ENCODE peak calls at places on chromosomes 11 and 22, in five cellular contexts. U is hepatocyte, V is tibial artery, T is left ventricle myocardium inferior, L is heart right ventricle. F is an unnamed sample. For H3K4me1, the result is how much of the 10 kb centered on the place peaks cover.

GRCh38 chr22:49243335-49243734 is 584.3 kb downstream of the BRD1 start:
- DNase-seq in U (no peak), L (no peak), V (no peak), T (no peak), F (no peak)

GRCh38 chr22:46469701-46470100 is 67.7 kb downstream of the CELSR1 start:
- DNase-seq in T (no peak), U (no peak), V (no peak), L (no peak), F (no peak)

GRCh38 chr11:106961518-106961917 is 56.8 kb downstream of the GUCY1A2 start:
- DNase-seq in L (no peak), V (no peak), U (no peak), T (no peak), F (peak)

GRCh38 chr11:16093889-16094653 is 262.3 kb downstream of the SOX6 start:
- DNase-seq in U (no peak), L (no peak), T (no peak), V (no peak), F (no peak)

GRCh38 chr11:13216019-13217006 is 61.3 kb upstream of the BMAL1 start:
- DNase-seq in V (no peak), T (no peak), U (peak), L (no peak), F (peak)

GRCh38 chr22:46652930-46653331 is 32.7 kb downstream of the GRAMD4 start:
- DNase-seq in L (peak), U (peak), V (no peak), T (peak), F (no peak)

GRCh38 chr22:41417622-41418390 is 28.8 kb downstream of the TOB2 start:
- DNase-seq in L (peak), T (peak), U (no peak), V (peak), F (no peak)

GRCh38 chr22:33013051-33013450 is 45.1 kb downstream of the SYN3 start:
- DNase-seq in V (no peak), L (no peak), T (no peak), U (no peak), F (no peak)

GRCh38 chr11:77094841-77095365 is 7.7 kb upstream of the OMP start:
- DNase-seq in V (no peak), L (no peak), T (no peak), U (no peak), F (no peak)

GRCh38 chr22:42296381-42296853 is 26.0 kb upstream of the TCF20 start:
- DNase-seq in V (no peak), T (peak), L (peak), U (peak), F (no peak)

GRCh38 chr11:80031014-80031565 is 590.3 kb upstream of the TENM4 start:
- DNase-seq in T (no peak), L (no peak), U (no peak), V (no peak), F (no peak)

GRCh38 chr11:46701078-46701654 is 335 bp downstream of the ZNF408 start:
- DNase-seq in V (no peak), L (no peak), U (no peak), T (no peak), F (no peak)

GRCh38 chr22:31872209-31872608 is 72.1 kb upstream of the YWHAH start:
- DNase-seq in U (no peak), T (no peak), L (no peak), V (no peak), F (no peak)

GRCh38 chr22:38239101-38239761 is 33.6 kb downstream of the TMEM184B start:
- DNase-seq in V (peak), U (peak), L (no peak), T (no peak), F (peak)

GRCh38 chr22:17159504-17159951 is 451 bp upstream of the HDHD5 start:
- DNase-seq in U (peak), L (peak), V (peak), T (peak), F (peak)

GRCh38 chr11:121391914-121392313 is 60.2 kb upstream of the SORL1 start:
- DNase-seq in V (no peak), L (no peak), U (peak), T (no peak), F (peak)

GRCh38 chr11:97683733-97684132 is 1293.9 kb downstream of the JRKL start:
- DNase-seq in U (peak), V (no peak), L (no peak), T (no peak), F (peak)

GRCh38 chr11:32231909-32232493 is 141.1 kb downstream of the RCN1 start:
- DNase-seq in U (peak), V (no peak), L (no peak), T (no peak), F (no peak)

GRCh38 chr11:5690736-5691135 is 1.1 kb downstream of the TRIM22 start:
- DNase-seq in L (no peak), U (no peak), T (no peak), V (no peak), F (peak)

GRCh38 chr11:129726179-129726578 is 89.5 kb upstream of the TMEM45B start:
- DNase-seq in T (no peak), L (no peak), U (no peak), V (no peak), F (no peak)

GRCh38 chr22:30880847-30881246 is 87.7 kb downstream of the MORC2 start:
- DNase-seq in T (no peak), U (no peak), V (no peak), L (no peak), F (no peak)

GRCh38 chr11:7688238-7688826 is 15.0 kb upstream of the CYB5R2 start:
- DNase-seq in V (no peak), L (no peak), T (no peak), U (peak), F (no peak)

GRCh38 chr11:35214792-35215193 is 75.8 kb downstream of the CD44 start:
- DNase-seq in U (no peak), T (no peak), L (no peak), V (no peak), F (peak)

GRCh38 chr22:47808886-47809620 is 1046.6 kb downstream of the TBC1D22A start:
- DNase-seq in L (no peak), U (no peak), T (no peak), V (no peak), F (no peak)

GRCh38 chr11:131481317-131481716 is 110.9 kb downstream of the NTM start:
- DNase-seq in U (peak), V (no peak), L (no peak), T (no peak), F (no peak)

GRCh38 chr11:120001161-120002135 is 136.5 kb downstream of the TRIM29 start:
- DNase-seq in L (no peak), U (no peak), V (no peak), T (no peak), F (no peak)

GRCh38 chr11:8545698-8546366 is 48.2 kb downstream of the STK33 start:
- DNase-seq in L (no peak), T (no peak), U (no peak), V (no peak), F (no peak)

GRCh38 chr22:29032014-29032475 is 29.6 kb downstream of the C22orf31 start:
- DNase-seq in L (no peak), U (no peak), V (no peak), T (no peak), F (no peak)

GRCh38 chr22:47928626-47929025 is 1166.2 kb downstream of the TBC1D22A start:
- DNase-seq in T (no peak), L (no peak), V (no peak), U (no peak), F (no peak)

GRCh38 chr22:38131399-38131798 is 20.9 kb upstream of the BAIAP2L2 start:
- DNase-seq in T (no peak), L (no peak), V (no peak), U (no peak), F (no peak)

GRCh38 chr11:8719260-8720190 is 36.9 kb downstream of the RPL27A start:
- DNase-seq in L (peak), T (peak), V (peak), U (peak), F (peak)

GRCh38 chr22:44746836-44747519 is 5.4 kb upstream of the ARHGAP8 start:
- DNase-seq in L (no peak), T (no peak), V (no peak), U (peak), F (no peak)

GRCh38 chr11:65787649-65788622 is 1.1 kb downstream of the OVOL1 start:
- DNase-seq in L (no peak), U (peak), V (no peak), T (no peak), F (no peak)

GRCh38 chr11:86456075-86456939 is 81.6 kb downstream of the CCDC81 start:
- DNase-seq in L (peak), U (peak), V (peak), T (peak), F (peak)
- H3K4me1 ChIP-seq in L (under half), U (under half), V (under half), T (half or more), F (under half)

GRCh38 chr22:23279781-23280180 is 99.5 kb downstream of the BCR start:
- DNase-seq in U (no peak), T (no peak), L (no peak), V (no peak), F (peak)

GRCh38 chr22:23276656-23277582 is 96.6 kb downstream of the BCR start:
- DNase-seq in L (no peak), T (no peak), U (no peak), V (no peak), F (no peak)

GRCh38 chr22:23275751-23276150 is 95.4 kb downstream of the BCR start:
- DNase-seq in L (no peak), T (no peak), V (no peak), U (no peak), F (no peak)

GRCh38 chr22:23278883-23279675 is 98.8 kb downstream of the BCR start:
- DNase-seq in U (no peak), T (no peak), V (peak), L (peak), F (peak)

DNA sequence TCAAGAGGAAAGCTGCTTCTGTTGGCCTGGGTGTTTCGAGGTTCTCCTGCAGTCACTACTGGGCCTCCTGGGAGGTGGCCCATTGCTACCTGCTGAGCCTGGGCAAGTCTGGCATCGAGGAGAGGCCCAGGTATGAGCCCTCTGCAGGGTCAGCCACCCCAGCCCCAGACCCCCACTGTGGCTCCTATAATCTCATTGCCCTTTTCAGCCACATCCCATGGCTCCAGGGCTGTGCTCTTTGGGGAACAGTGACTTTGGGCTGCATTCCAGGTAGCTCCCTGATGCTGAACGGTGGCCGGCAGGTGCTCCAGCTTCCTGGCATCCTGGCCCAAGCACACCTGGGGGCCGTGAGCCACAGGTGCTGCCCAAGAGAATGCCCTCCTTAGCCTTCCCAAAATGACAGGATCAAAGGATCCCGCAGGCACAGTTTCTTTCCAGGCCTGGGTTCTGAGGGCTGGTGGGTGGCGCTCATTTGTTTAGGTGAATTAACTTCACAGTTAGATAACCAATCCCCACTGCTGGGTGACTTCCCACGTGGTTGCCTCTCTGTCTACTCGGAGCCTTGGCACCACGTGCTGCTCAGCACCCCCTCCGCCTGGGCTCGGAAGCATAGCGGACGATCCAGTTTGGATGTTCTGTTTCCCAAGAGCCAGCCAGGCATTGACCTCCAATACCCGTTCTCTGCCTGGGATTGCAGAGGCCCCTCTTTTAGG is 97.4 kb downstream of the BCR start:
- DNase-seq in U (no peak), T (no peak), V (no peak), L (no peak), F (no peak)
- H3K27ac ChIP-seq in U (no peak), T (no peak), V (peak), L (no peak), F (no peak)

DNA sequence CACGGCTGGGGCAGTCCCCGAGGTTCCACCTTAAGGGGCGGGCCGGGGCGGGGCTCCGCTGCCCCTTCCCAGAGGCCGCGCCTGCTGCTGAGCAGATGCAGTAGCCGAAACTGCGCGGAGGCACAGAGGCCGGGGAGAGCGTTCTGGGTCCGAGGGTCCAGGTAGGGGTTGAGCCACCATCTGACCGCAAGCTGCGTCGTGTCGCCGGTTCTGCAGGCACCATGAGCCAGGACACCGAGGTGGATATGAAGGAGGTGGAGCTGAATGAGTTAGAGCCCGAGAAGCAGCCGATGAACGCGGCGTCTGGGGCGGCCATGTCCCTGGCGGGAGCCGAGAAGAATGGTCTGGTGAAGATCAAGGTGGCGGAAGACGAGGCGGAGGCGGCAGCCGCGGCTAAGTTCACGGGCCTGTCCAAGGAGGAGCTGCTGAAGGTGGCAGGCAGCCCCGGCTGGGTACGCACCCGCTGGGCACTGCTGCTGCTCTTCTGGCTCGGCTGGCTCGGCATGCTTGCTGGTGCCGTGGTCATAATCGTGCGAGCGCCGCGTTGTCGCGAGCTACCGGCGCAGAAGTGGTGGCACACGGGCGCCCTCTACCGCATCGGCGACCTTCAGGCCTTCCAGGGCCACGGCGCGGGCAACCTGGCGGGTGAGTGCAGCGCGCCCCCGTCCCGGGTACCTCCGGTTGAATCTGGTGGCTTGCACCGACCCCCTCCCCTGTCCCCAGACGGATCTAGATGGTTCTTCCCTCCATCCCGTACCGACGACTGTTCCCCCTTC is at the start of gene SLC3A2:
- DNase-seq in L (peak), V (peak), T (peak), U (peak), F (peak)
- H3K4me1 ChIP-seq in L (under half), V (under half), T (half or more), U (under half), F (under half)

GRCh38 chr11:122724520-122724919 is 69.0 kb downstream of the UBASH3B start:
- DNase-seq in U (no peak), L (no peak), T (no peak), V (no peak), F (no peak)
- H3K27ac ChIP-seq in U (no peak), L (no peak), T (no peak), V (no peak), F (no peak)

DNA sequence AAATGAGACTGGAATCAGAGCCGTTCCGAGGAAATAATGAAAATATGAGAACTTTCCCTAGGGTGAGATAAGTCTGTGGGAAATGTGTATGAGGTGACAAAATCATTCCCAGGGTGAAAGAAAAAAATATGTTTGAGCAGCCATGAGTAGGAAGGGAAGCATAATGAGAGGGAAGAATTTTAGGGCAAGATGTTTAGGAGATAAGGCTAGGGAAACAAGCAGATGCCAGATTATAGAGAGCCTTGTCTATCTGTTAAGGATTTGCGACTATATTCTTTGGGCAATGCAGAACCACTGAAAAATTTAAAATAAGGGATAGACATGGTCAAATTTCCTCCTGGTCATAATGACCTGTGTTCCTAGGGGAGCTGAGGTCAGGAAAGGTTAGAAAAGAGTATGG is 54.4 kb downstream of the STIM1 start:
- DNase-seq in T (no peak), L (no peak), V (no peak), U (no peak), F (no peak)
- H3K4me1 ChIP-seq in T (under half), L (under half), V (under half), U (under half), F (under half)

GRCh38 chr11:57786436-57786835 is 24.8 kb downstream of the CTNND1 start:
- DNase-seq in T (no peak), L (no peak), U (no peak), V (no peak), F (no peak)

GRCh38 chr11:57785072-57785471 is 23.5 kb downstream of the CTNND1 start:
- DNase-seq in T (no peak), U (no peak), V (no peak), L (no peak), F (no peak)

GRCh38 chr11:57787920-57788716 is 26.5 kb downstream of the CTNND1 start:
- DNase-seq in L (no peak), T (no peak), U (no peak), V (no peak), F (peak)

GRCh38 chr11:57791321-57792059 is 29.9 kb downstream of the CTNND1 start:
- DNase-seq in U (no peak), T (no peak), L (no peak), V (no peak), F (no peak)

GRCh38 chr11:57787205-57787604 is 25.6 kb downstream of the CTNND1 start:
- DNase-seq in T (no peak), U (no peak), V (no peak), L (no peak), F (peak)
- H3K27ac ChIP-seq in T (peak), U (peak), V (no peak), L (no peak), F (peak)

GRCh38 chr22:50532353-50532700 is 2.5 kb upstream of the TYMP start:
- DNase-seq in L (peak), U (peak), T (no peak), V (no peak), F (no peak)
- H3K4me1 ChIP-seq in L (under half), U (under half), T (half or more), V (under half), F (under half)

DNA sequence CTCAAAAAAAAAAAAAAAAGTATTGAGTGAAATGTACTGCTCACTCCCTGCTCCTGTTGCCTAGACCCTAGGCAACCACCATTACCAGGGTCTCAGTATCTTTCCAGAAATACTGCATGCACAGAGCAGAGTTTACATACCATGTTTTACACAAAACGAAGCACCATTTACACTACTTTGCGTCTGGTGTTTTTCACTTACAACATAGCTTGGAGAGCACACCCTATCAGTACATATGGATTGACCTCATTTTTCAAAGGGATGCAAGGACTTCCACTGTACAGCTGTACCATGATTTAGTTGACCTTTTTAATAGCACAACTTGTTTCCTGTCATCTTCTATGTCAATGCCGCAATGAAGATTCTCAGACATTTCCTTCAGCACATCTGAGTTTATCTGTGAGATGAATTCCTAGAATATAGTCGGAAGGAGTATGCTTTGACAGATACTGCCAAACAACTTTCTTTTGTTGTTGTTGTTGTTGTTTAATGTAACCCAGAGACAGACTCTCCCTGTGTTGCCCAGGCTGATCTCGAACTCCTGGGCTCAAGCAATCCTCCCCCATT is 6.2 kb downstream of the MYH9 start:
- DNase-seq in T (no peak), L (no peak), V (no peak), U (no peak), F (peak)
- H3K27ac ChIP-seq in T (peak), L (peak), V (peak), U (no peak), F (no peak)

GRCh38 chr11:117668291-117668690 is 128.7 kb downstream of the DSCAML1 start:
- DNase-seq in T (no peak), V (no peak), L (no peak), U (no peak), F (no peak)
- H3K4me1 ChIP-seq in T (under half), V (under half), L (under half), U (under half), F (under half)

F was measured in foreskin keratinocyte.